ENCODE peak calls at places on chromosome 6, in four cellular contexts. Y is heart left ventricle, L is GM06990, X is AG09319. W is an unnamed sample.

GRCh38 chr6:5507056-5507722 is 245.9 kb downstream of the FARS2 start:
- DNase-seq in Y (no peak), L (peak; percentile 73), X (no peak), W (peak; percentile 44)

GRCh38 chr6:137707038-137707589 is 159.9 kb upstream of the TNFAIP3 start:
- DNase-seq in X (no peak), L (no peak), Y (no peak), W (no peak)

GRCh38 chr6:7269816-7270215 is 43.2 kb downstream of the SSR1 start:
- DNase-seq in L (no peak), X (no peak), Y (no peak), W (no peak)

GRCh38 chr6:18488526-18489270 is 101.5 kb downstream of the RNF144B start:
- DNase-seq in Y (no peak), L (no peak), X (no peak), W (no peak)

GRCh38 chr6:71181565-71181964 is 107.0 kb upstream of the OGFRL1 start:
- DNase-seq in Y (no peak), X (peak; percentile 43), L (no peak), W (no peak)

GRCh38 chr6:20056350-20056992 is 155.8 kb downstream of the MBOAT1 start:
- DNase-seq in L (no peak), Y (no peak), X (peak; percentile 5), W (peak; percentile 34)

GRCh38 chr6:41758641-41759035 is 11.4 kb upstream of the PGC start:
- DNase-seq in X (no peak), L (no peak), Y (no peak), W (no peak)

GRCh38 chr6:45543298-45544235 is 165.8 kb upstream of the SUPT3H start:
- DNase-seq in L (no peak), X (no peak), Y (no peak), W (no peak)

GRCh38 chr6:38847497-38847896 is 132.4 kb downstream of the DNAH8 start:
- DNase-seq in Y (no peak), X (no peak), L (no peak), W (no peak)

GRCh38 chr6:77986380-77987034 is 333.7 kb downstream of the MEI4 start:
- DNase-seq in X (no peak), Y (no peak), L (no peak), W (no peak)

GRCh38 chr6:31946370-31946885 is 533 bp downstream of the CFB start:
- DNase-seq in X (no peak), Y (no peak), L (no peak), W (no peak)

GRCh38 chr6:75334266-75335040 is 49.9 kb upstream of the TMEM30A start:
- DNase-seq in Y (no peak), X (peak; percentile 16), L (no peak), W (no peak)

GRCh38 chr6:107661291-107661690 is 162.8 kb downstream of the SCML4 start:
- DNase-seq in X (no peak), Y (no peak), L (no peak), W (no peak)

GRCh38 chr6:21899708-21900107 is 306.2 kb downstream of the SOX4 start:
- DNase-seq in L (no peak), Y (no peak), X (no peak), W (no peak)

GRCh38 chr6:1612386-1612893 is 2.7 kb downstream of the FOXC1 start:
- DNase-seq in X (no peak), L (no peak), Y (no peak), W (no peak)

GRCh38 chr6:1612902-1613301 is 3.2 kb downstream of the FOXC1 start:
- DNase-seq in L (no peak), X (no peak), Y (no peak), W (no peak)

GRCh38 chr6:1611322-1611571 is 1.5 kb downstream of the FOXC1 start:
- DNase-seq in L (no peak), Y (peak; percentile 46), X (no peak), W (no peak)

GRCh38 chr6:1610497-1611321 is 994 bp downstream of the FOXC1 start:
- DNase-seq in X (no peak), L (peak; percentile 43), Y (no peak), W (no peak)

GRCh38 chr6:1611572-1612385 is 2.1 kb downstream of the FOXC1 start:
- DNase-seq in X (no peak), L (no peak), Y (no peak), W (no peak)
- TF ChIP-seq CTCF in X (no peak), L (no peak), Y (no peak), W (no peak)

GRCh38 chr6:43915213-43915869 is 145.3 kb downstream of the VEGFA start:
- DNase-seq in Y (no peak), L (no peak), X (no peak), W (no peak)

GRCh38 chr6:43916091-43916923 is 146.3 kb downstream of the VEGFA start:
- DNase-seq in L (no peak), X (no peak), Y (no peak), W (no peak)

GRCh38 chr6:43917878-43918382 is 147.9 kb downstream of the VEGFA start:
- DNase-seq in X (no peak), L (no peak), Y (no peak), W (no peak)

GRCh38 chr6:43919774-43920173 is 149.8 kb downstream of the VEGFA start:
- DNase-seq in Y (no peak), X (no peak), L (no peak), W (no peak)

GRCh38 chr6:43916924-43917877 is 147.2 kb downstream of the VEGFA start:
- DNase-seq in Y (no peak), L (no peak), X (peak; percentile 77), W (no peak)
- TF ChIP-seq CTCF in Y (no peak), L (no peak), X (no peak), W (no peak)

GRCh38 chr6:43383021-43383667 is 13.7 kb upstream of the ZNF318 start:
- DNase-seq in L (no peak), X (no peak), Y (no peak), W (no peak)

GRCh38 chr6:43389713-43390265 is 20.3 kb upstream of the ZNF318 start:
- DNase-seq in X (no peak), L (no peak), Y (no peak), W (no peak)

GRCh38 chr6:43391448-43392031 is 22.1 kb upstream of the ZNF318 start:
- DNase-seq in Y (no peak), L (no peak), X (no peak), W (no peak)

GRCh38 chr6:43386492-43386891 is 17.0 kb upstream of the ZNF318 start:
- DNase-seq in X (no peak), L (no peak), Y (no peak), W (peak; percentile 46)
- TF ChIP-seq CTCF in X (peak; percentile 23), L (peak; percentile 14), Y (peak; percentile 49), W (no peak)

GRCh38 chr6:112503210-112503609 is 156.1 kb downstream of the RFPL4B start:
- DNase-seq in X (no peak), L (no peak), Y (no peak), W (no peak)

GRCh38 chr6:112501705-112502104 is 154.6 kb downstream of the RFPL4B start:
- DNase-seq in Y (peak; percentile 42), L (no peak), X (no peak), W (no peak)

GRCh38 chr6:112502348-112503130 is 155.4 kb downstream of the RFPL4B start:
- DNase-seq in L (no peak), X (no peak), Y (no peak), W (no peak)
- TF ChIP-seq CTCF in L (no peak), X (peak; percentile 40), Y (no peak), W (no peak)

DNA sequence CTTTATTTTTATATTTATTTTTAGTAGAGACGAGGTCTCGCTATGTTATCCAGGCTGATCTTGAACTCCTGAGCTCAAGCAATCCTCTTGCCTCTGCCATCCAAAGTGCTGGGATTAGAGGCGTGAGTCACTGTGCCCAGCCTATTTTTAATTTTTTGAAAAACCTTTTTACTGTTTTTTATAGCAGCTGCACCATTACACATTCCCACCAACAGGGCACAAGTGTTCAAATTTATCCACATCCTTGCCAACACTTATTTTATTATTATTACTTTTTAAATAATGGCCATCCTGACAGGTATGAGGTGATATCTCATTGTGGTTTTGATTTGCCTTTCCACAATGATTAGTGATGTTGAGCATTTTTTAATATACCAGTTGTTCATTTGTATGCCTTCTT is 42.5 kb downstream of the PACSIN1 start:
- DNase-seq in X (no peak), Y (no peak), L (no peak), W (no peak)
- TF ChIP-seq CTCF in X (no peak), Y (no peak), L (no peak), W (no peak)

GRCh38 chr6:48486876-48487275 is 375.9 kb upstream of the PTCHD4 start:
- DNase-seq in Y (no peak), X (no peak), L (no peak), W (no peak)

GRCh38 chr6:48486373-48486772 is 375.4 kb upstream of the PTCHD4 start:
- DNase-seq in L (no peak), X (no peak), Y (no peak), W (no peak)

DNA sequence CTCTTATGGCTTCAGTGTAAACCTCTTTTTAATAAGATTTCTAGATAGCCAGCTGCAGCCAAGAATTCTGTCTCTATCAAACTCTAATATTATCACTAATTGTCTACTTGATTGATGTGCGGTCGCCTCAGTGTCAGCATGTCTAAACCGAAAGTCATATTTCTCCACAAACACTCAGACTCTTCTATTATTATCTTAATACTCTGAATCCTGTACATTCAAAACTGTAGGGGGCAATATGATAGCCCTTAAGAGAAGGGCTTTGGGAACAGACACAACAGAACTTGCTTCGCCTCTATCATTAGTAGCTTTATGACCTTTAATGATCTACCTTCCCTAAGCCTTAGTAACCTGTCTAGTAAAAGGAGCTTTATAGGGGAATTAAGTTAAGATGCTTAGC is 379.7 kb upstream of the PTCHD4 start:
- DNase-seq in X (no peak), Y (no peak), L (no peak), W (no peak)
- TF ChIP-seq CTCF in X (no peak), Y (no peak), L (no peak), W (no peak)

DNA sequence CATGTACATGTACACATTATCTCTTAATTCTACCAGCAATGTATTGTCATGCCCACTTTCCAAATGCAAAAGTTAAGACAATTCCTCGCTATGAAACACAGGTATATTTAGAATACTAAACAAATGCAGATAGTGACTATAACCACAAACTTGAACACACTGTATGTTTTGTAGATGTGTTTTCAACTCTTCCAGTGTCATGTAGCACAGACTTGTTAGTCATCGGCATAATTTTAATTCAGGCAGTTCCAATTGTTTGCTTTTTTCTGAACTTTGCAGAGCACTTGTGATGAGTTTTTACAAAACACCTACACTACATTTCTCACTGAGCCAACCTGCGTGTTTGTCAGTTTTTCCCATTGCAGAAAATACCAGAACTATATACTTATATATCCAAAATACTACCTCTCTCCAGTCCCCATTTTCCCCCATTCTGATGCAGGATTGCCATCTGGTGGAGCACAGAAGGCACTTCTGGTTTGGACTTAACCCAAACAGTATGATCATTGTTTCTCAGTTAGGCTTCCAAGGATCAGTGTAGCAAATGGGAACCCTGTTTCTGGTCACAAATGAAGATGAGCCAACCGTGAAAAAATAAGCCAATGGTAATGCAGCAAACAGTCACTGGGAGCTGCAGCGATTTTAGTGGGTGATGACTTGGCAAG is 143.4 kb downstream of the ADGRB3 start:
- DNase-seq in L (no peak), Y (peak; percentile 28), X (no peak), W (peak; percentile 7)
- TF ChIP-seq CTCF in L (peak; percentile 42), Y (peak; percentile 44), X (peak; percentile 46), W (peak; percentile 41)